ENCODE peak calls at places on chromosome 1, in eight cellular contexts. B is ovary; A is dorsolateral prefrontal cortex; D is Kasumi-1; U is fibroblast of lung; R is activated CD4-positive, alpha-beta T cell treated with anti-CD3 and anti-CD28 coated beads, Interleukin-2, amount 50 U/mL, for 4 hours; P is iPS DF 19.7; S is naive thymus-derived CD4-positive, alpha-beta T cell. E is an unnamed sample.

GRCh38 chr1:206709772-206710456 is 25.2 kb downstream of the MAPKAPK2 start:
- DNase-seq in R (no peak), P (no peak), A (no peak), D (no peak), B (no peak), U (no peak), S (no peak), E (no peak)

GRCh38 chr1:46522184-46522968 is 29.1 kb downstream of the KNCN start:
- DNase-seq in A (no peak), B (no peak), S (no peak), D (peak), R (peak), U (peak), P (no peak), E (no peak)

GRCh38 chr1:43276673-43277072 is 6.9 kb downstream of the TMEM125 start:
- DNase-seq in D (no peak), U (no peak), P (no peak), A (no peak), S (no peak), B (no peak), R (no peak), E (peak)

GRCh38 chr1:152110860-152111514 is 4.3 kb downstream of the TCHH start:
- DNase-seq in B (no peak), U (peak), S (no peak), D (peak), P (no peak), A (no peak), R (no peak), E (peak)

GRCh38 chr1:246295968-246296367 is 211.1 kb downstream of the SMYD3 start:
- DNase-seq in B (no peak), P (no peak), R (no peak), A (no peak), U (no peak), S (no peak), D (peak), E (no peak)

GRCh38 chr1:245294021-245294420 is 139.2 kb downstream of the KIF26B start:
- DNase-seq in P (no peak), S (no peak), B (no peak), R (no peak), U (no peak), A (no peak), D (no peak), E (no peak)

GRCh38 chr1:57712846-57713245 is 289.0 kb upstream of the DAB1 start:
- DNase-seq in P (no peak), R (no peak), S (no peak), A (no peak), D (no peak), U (no peak), B (no peak), E (no peak)

GRCh38 chr1:180507826-180508724 is 5.7 kb upstream of the ACBD6 start:
- DNase-seq in U (peak), D (peak), A (no peak), R (no peak), P (no peak), B (no peak), S (no peak), E (no peak)

GRCh38 chr1:218985424-218985823 is 188.3 kb upstream of the LYPLAL1 start:
- DNase-seq in U (no peak), B (no peak), A (no peak), P (no peak), D (no peak), R (no peak), S (no peak), E (no peak)